ENCODE peak calls at places on chromosomes 16 and 17, in seven cellular contexts. One of them, this sample, is unnamed.

GRCh38 chr16:50696126-50696525 is 2.7 kb downstream of the NOD2 start:
- DNase-seq in HT-29: no peak
- DNase-seq in left cardiac atrium: no peak
- DNase-seq in NCI-H2029 treated with DMSO at 0.1 percent for 48 hours: no peak
- DNase-seq in stimulated activated naive B cell treated with anti-CD40 and anti-IgM and Interleukin-4, amounts not matched to agents 10 μg/mL and 1 μg/mL and 100 μg/mL, for 72 hours: no peak
- DNase-seq in cardiac septum: no peak
- DNase-seq in CD8-positive, alpha-beta T cell: no peak
- DNase-seq in this sample: no peak

GRCh38 chr16:7021653-7022275 is 310.9 kb upstream of the RBFOX1 start:
- DNase-seq in stimulated activated naive B cell treated with anti-CD40 and anti-IgM and Interleukin-4, amounts not matched to agents 10 μg/mL and 1 μg/mL and 100 μg/mL, for 72 hours: no peak
- DNase-seq in HT-29: no peak
- DNase-seq in cardiac septum: no peak
- DNase-seq in left cardiac atrium: no peak
- DNase-seq in CD8-positive, alpha-beta T cell: no peak
- DNase-seq in NCI-H2029 treated with DMSO at 0.1 percent for 48 hours: no peak
- DNase-seq in this sample: no peak

GRCh38 chr16:58733248-58733670 is 857 bp downstream of the GOT2 start:
- DNase-seq in cardiac septum: no peak
- DNase-seq in HT-29: peak; percentile 12
- DNase-seq in CD8-positive, alpha-beta T cell: no peak
- DNase-seq in NCI-H2029 treated with DMSO at 0.1 percent for 48 hours: no peak
- DNase-seq in left cardiac atrium: no peak
- DNase-seq in stimulated activated naive B cell treated with anti-CD40 and anti-IgM and Interleukin-4, amounts not matched to agents 10 μg/mL and 1 μg/mL and 100 μg/mL, for 72 hours: no peak
- DNase-seq in this sample: peak; percentile 65

GRCh38 chr17:53626286-53626685 is 196.4 kb upstream of the KIF2B start:
- DNase-seq in HT-29: peak; percentile 24
- DNase-seq in NCI-H2029 treated with DMSO at 0.1 percent for 48 hours: no peak
- DNase-seq in CD8-positive, alpha-beta T cell: no peak
- DNase-seq in left cardiac atrium: no peak
- DNase-seq in stimulated activated naive B cell treated with anti-CD40 and anti-IgM and Interleukin-4, amounts not matched to agents 10 μg/mL and 1 μg/mL and 100 μg/mL, for 72 hours: no peak
- DNase-seq in cardiac septum: no peak
- DNase-seq in this sample: peak; percentile 86

GRCh38 chr16:52435573-52435972 is 111.4 kb downstream of the TOX3 start:
- DNase-seq in stimulated activated naive B cell treated with anti-CD40 and anti-IgM and Interleukin-4, amounts not matched to agents 10 μg/mL and 1 μg/mL and 100 μg/mL, for 72 hours: no peak
- DNase-seq in NCI-H2029 treated with DMSO at 0.1 percent for 48 hours: peak; percentile 28
- DNase-seq in cardiac septum: no peak
- DNase-seq in CD8-positive, alpha-beta T cell: no peak
- DNase-seq in HT-29: no peak
- DNase-seq in left cardiac atrium: no peak
- DNase-seq in this sample: no peak

GRCh38 chr17:64694207-64694606 is 32.1 kb upstream of the SMURF2 start:
- DNase-seq in left cardiac atrium: peak; percentile 80
- DNase-seq in HT-29: peak; percentile 87
- DNase-seq in cardiac septum: peak; percentile 78
- DNase-seq in stimulated activated naive B cell treated with anti-CD40 and anti-IgM and Interleukin-4, amounts not matched to agents 10 μg/mL and 1 μg/mL and 100 μg/mL, for 72 hours: no peak
- DNase-seq in CD8-positive, alpha-beta T cell: no peak
- DNase-seq in NCI-H2029 treated with DMSO at 0.1 percent for 48 hours: peak; percentile 25
- DNase-seq in this sample: peak; percentile 13

GRCh38 chr17:38453951-38454421 is 25.7 kb downstream of the ARHGAP23 start:
- DNase-seq in HT-29: peak; percentile 81
- DNase-seq in CD8-positive, alpha-beta T cell: no peak
- DNase-seq in left cardiac atrium: peak; percentile 70
- DNase-seq in cardiac septum: no peak
- DNase-seq in stimulated activated naive B cell treated with anti-CD40 and anti-IgM and Interleukin-4, amounts not matched to agents 10 μg/mL and 1 μg/mL and 100 μg/mL, for 72 hours: no peak
- DNase-seq in NCI-H2029 treated with DMSO at 0.1 percent for 48 hours: no peak
- DNase-seq in this sample: peak; percentile 65

GRCh38 chr17:20998571-20999043 is 44.2 kb downstream of the USP22 start:
- DNase-seq in left cardiac atrium: no peak
- DNase-seq in CD8-positive, alpha-beta T cell: no peak
- DNase-seq in cardiac septum: no peak
- DNase-seq in HT-29: no peak
- DNase-seq in NCI-H2029 treated with DMSO at 0.1 percent for 48 hours: no peak
- DNase-seq in stimulated activated naive B cell treated with anti-CD40 and anti-IgM and Interleukin-4, amounts not matched to agents 10 μg/mL and 1 μg/mL and 100 μg/mL, for 72 hours: no peak
- DNase-seq in this sample: no peak

GRCh38 chr17:78724999-78725398 is 57.1 kb downstream of the CYTH1 start:
- DNase-seq in cardiac septum: no peak
- DNase-seq in stimulated activated naive B cell treated with anti-CD40 and anti-IgM and Interleukin-4, amounts not matched to agents 10 μg/mL and 1 μg/mL and 100 μg/mL, for 72 hours: no peak
- DNase-seq in HT-29: no peak
- DNase-seq in CD8-positive, alpha-beta T cell: no peak
- DNase-seq in left cardiac atrium: no peak
- DNase-seq in NCI-H2029 treated with DMSO at 0.1 percent for 48 hours: no peak
- DNase-seq in this sample: no peak

GRCh38 chr16:86027366-86028126 is 128.6 kb downstream of the IRF8 start:
- DNase-seq in HT-29: peak; percentile 39
- DNase-seq in CD8-positive, alpha-beta T cell: no peak
- DNase-seq in left cardiac atrium: no peak
- DNase-seq in NCI-H2029 treated with DMSO at 0.1 percent for 48 hours: no peak
- DNase-seq in stimulated activated naive B cell treated with anti-CD40 and anti-IgM and Interleukin-4, amounts not matched to agents 10 μg/mL and 1 μg/mL and 100 μg/mL, for 72 hours: no peak
- DNase-seq in cardiac septum: peak; percentile 9
- DNase-seq in this sample: no peak

GRCh38 chr16:65120811-65121721 is 797 bp downstream of the CDH11 start:
- DNase-seq in NCI-H2029 treated with DMSO at 0.1 percent for 48 hours: no peak
- DNase-seq in cardiac septum: no peak
- DNase-seq in HT-29: no peak
- DNase-seq in CD8-positive, alpha-beta T cell: no peak
- DNase-seq in stimulated activated naive B cell treated with anti-CD40 and anti-IgM and Interleukin-4, amounts not matched to agents 10 μg/mL and 1 μg/mL and 100 μg/mL, for 72 hours: no peak
- DNase-seq in left cardiac atrium: peak; percentile 38
- DNase-seq in this sample: peak; percentile 29

GRCh38 chr17:37818689-37819088 is 73.8 kb upstream of the HNF1B start:
- DNase-seq in cardiac septum: no peak
- DNase-seq in left cardiac atrium: no peak
- DNase-seq in CD8-positive, alpha-beta T cell: no peak
- DNase-seq in stimulated activated naive B cell treated with anti-CD40 and anti-IgM and Interleukin-4, amounts not matched to agents 10 μg/mL and 1 μg/mL and 100 μg/mL, for 72 hours: no peak
- DNase-seq in NCI-H2029 treated with DMSO at 0.1 percent for 48 hours: peak; percentile 65
- DNase-seq in HT-29: peak; percentile 66
- DNase-seq in this sample: no peak

GRCh38 chr16:75266738-75267630 is 15.6 kb upstream of the BCAR1 start:
- DNase-seq in stimulated activated naive B cell treated with anti-CD40 and anti-IgM and Interleukin-4, amounts not matched to agents 10 μg/mL and 1 μg/mL and 100 μg/mL, for 72 hours: no peak
- DNase-seq in CD8-positive, alpha-beta T cell: no peak
- DNase-seq in left cardiac atrium: no peak
- DNase-seq in NCI-H2029 treated with DMSO at 0.1 percent for 48 hours: no peak
- DNase-seq in cardiac septum: no peak
- DNase-seq in HT-29: peak; percentile 7
- DNase-seq in this sample: no peak

GRCh38 chr16:55569025-55569424 is 2.5 kb downstream of the CAPNS2 start:
- DNase-seq in CD8-positive, alpha-beta T cell: no peak
- DNase-seq in HT-29: no peak
- DNase-seq in cardiac septum: no peak
- DNase-seq in stimulated activated naive B cell treated with anti-CD40 and anti-IgM and Interleukin-4, amounts not matched to agents 10 μg/mL and 1 μg/mL and 100 μg/mL, for 72 hours: no peak
- DNase-seq in left cardiac atrium: no peak
- DNase-seq in NCI-H2029 treated with DMSO at 0.1 percent for 48 hours: no peak
- DNase-seq in this sample: peak; percentile 24

GRCh38 chr17:10311131-10311530 is 61.7 kb downstream of the MYH13 start:
- DNase-seq in cardiac septum: no peak
- DNase-seq in stimulated activated naive B cell treated with anti-CD40 and anti-IgM and Interleukin-4, amounts not matched to agents 10 μg/mL and 1 μg/mL and 100 μg/mL, for 72 hours: no peak
- DNase-seq in HT-29: no peak
- DNase-seq in left cardiac atrium: no peak
- DNase-seq in NCI-H2029 treated with DMSO at 0.1 percent for 48 hours: no peak
- DNase-seq in CD8-positive, alpha-beta T cell: no peak
- DNase-seq in this sample: no peak

GRCh38 chr17:78774956-78775571 is 7.0 kb downstream of the CYTH1 start:
- DNase-seq in CD8-positive, alpha-beta T cell: peak; percentile 67
- DNase-seq in cardiac septum: no peak
- DNase-seq in stimulated activated naive B cell treated with anti-CD40 and anti-IgM and Interleukin-4, amounts not matched to agents 10 μg/mL and 1 μg/mL and 100 μg/mL, for 72 hours: peak; percentile 59
- DNase-seq in HT-29: no peak
- DNase-seq in NCI-H2029 treated with DMSO at 0.1 percent for 48 hours: no peak
- DNase-seq in left cardiac atrium: no peak
- DNase-seq in this sample: no peak

GRCh38 chr17:50114401-50114800 is 15.6 kb downstream of the SAMD14 start:
- DNase-seq in cardiac septum: no peak
- DNase-seq in stimulated activated naive B cell treated with anti-CD40 and anti-IgM and Interleukin-4, amounts not matched to agents 10 μg/mL and 1 μg/mL and 100 μg/mL, for 72 hours: no peak
- DNase-seq in left cardiac atrium: no peak
- DNase-seq in CD8-positive, alpha-beta T cell: no peak
- DNase-seq in NCI-H2029 treated with DMSO at 0.1 percent for 48 hours: no peak
- DNase-seq in HT-29: no peak
- DNase-seq in this sample: no peak

This sample was measured in amniotic epithelial cell.